ENCODE peak calls at places on chromosomes 3 and 15, in four cellular contexts. One of them, this sample, is unnamed.

GRCh38 chr15:78051622-78052405 is 25.7 kb downstream of the TBC1D2B start:
- DNase-seq in effector CD4-positive, alpha-beta T cell: no peak
- DNase-seq in HT1080: peak
- DNase-seq in PC-3: peak
- DNase-seq in this sample: no peak

GRCh38 chr3:31687020-31687802 is 154.5 kb downstream of the STT3B start:
- DNase-seq in effector CD4-positive, alpha-beta T cell: no peak
- DNase-seq in HT1080: no peak
- DNase-seq in PC-3: no peak
- DNase-seq in this sample: no peak

GRCh38 chr3:14528081-14528480 is 12.1 kb downstream of the GRIP2 start:
- DNase-seq in effector CD4-positive, alpha-beta T cell: no peak
- DNase-seq in HT1080: no peak
- DNase-seq in PC-3: no peak
- DNase-seq in this sample: no peak

GRCh38 chr15:63378946-63379345 is 2.7 kb downstream of the CA12 start:
- DNase-seq in effector CD4-positive, alpha-beta T cell: no peak
- DNase-seq in HT1080: no peak
- DNase-seq in PC-3: no peak
- DNase-seq in this sample: no peak

GRCh38 chr15:70435369-70435768 is 328.0 kb downstream of the UACA start:
- DNase-seq in effector CD4-positive, alpha-beta T cell: no peak
- DNase-seq in HT1080: no peak
- DNase-seq in PC-3: no peak
- DNase-seq in this sample: no peak

GRCh38 chr15:49468440-49468839 is 45.4 kb downstream of the FGF7 start:
- DNase-seq in effector CD4-positive, alpha-beta T cell: no peak
- DNase-seq in HT1080: peak
- DNase-seq in PC-3: peak
- DNase-seq in this sample: no peak

GRCh38 chr15:43749690-43750345 is 3.6 kb downstream of the PDIA3 start:
- DNase-seq in effector CD4-positive, alpha-beta T cell: peak
- DNase-seq in HT1080: no peak
- DNase-seq in PC-3: no peak
- DNase-seq in this sample: peak

GRCh38 chr3:195159819-195160175 is 111.2 kb downstream of the XXYLT1 start:
- DNase-seq in effector CD4-positive, alpha-beta T cell: no peak
- DNase-seq in HT1080: no peak
- DNase-seq in PC-3: peak
- DNase-seq in this sample: no peak

GRCh38 chr3:158768881-158769518 is 32.9 kb upstream of the MFSD1 start:
- DNase-seq in effector CD4-positive, alpha-beta T cell: no peak
- DNase-seq in HT1080: peak
- DNase-seq in PC-3: peak
- DNase-seq in this sample: no peak

GRCh38 chr3:176861137-176861536 is 336.1 kb downstream of the TBL1XR1 start:
- DNase-seq in effector CD4-positive, alpha-beta T cell: no peak
- DNase-seq in HT1080: no peak
- DNase-seq in PC-3: no peak
- DNase-seq in this sample: no peak

GRCh38 chr15:63507878-63508818 is 3.8 kb downstream of the USP3 start:
- DNase-seq in effector CD4-positive, alpha-beta T cell: no peak
- DNase-seq in HT1080: no peak
- DNase-seq in PC-3: no peak
- DNase-seq in this sample: no peak

GRCh38 chr3:190336516-190337189 is 14.4 kb upstream of the CLDN1 start:
- DNase-seq in effector CD4-positive, alpha-beta T cell: no peak
- DNase-seq in HT1080: no peak
- DNase-seq in PC-3: no peak
- DNase-seq in this sample: no peak

GRCh38 chr3:136734382-136735070 is 17.7 kb downstream of the STAG1 start:
- DNase-seq in effector CD4-positive, alpha-beta T cell: no peak
- DNase-seq in HT1080: peak
- DNase-seq in PC-3: no peak
- DNase-seq in this sample: no peak

GRCh38 chr15:59388670-59389069 is 16.0 kb upstream of the MYO1E start:
- DNase-seq in effector CD4-positive, alpha-beta T cell: no peak
- DNase-seq in HT1080: peak
- DNase-seq in PC-3: peak
- DNase-seq in this sample: no peak

GRCh38 chr3:127037021-127037400 is 54.1 kb downstream of the PLXNA1 start:
- DNase-seq in effector CD4-positive, alpha-beta T cell: no peak
- DNase-seq in HT1080: no peak
- DNase-seq in PC-3: no peak
- DNase-seq in this sample: no peak

GRCh38 chr3:59381282-59381681 is 331.5 kb upstream of the CFAP20DC start:
- DNase-seq in effector CD4-positive, alpha-beta T cell: no peak
- DNase-seq in HT1080: no peak
- DNase-seq in PC-3: no peak
- DNase-seq in this sample: no peak

GRCh38 chr3:173371848-173372487 is 25.6 kb upstream of the NLGN1 start:
- DNase-seq in effector CD4-positive, alpha-beta T cell: no peak
- DNase-seq in HT1080: peak
- DNase-seq in PC-3: peak
- DNase-seq in this sample: no peak

GRCh38 chr3:134685881-134686802 is 35.3 kb upstream of the KY start:
- DNase-seq in effector CD4-positive, alpha-beta T cell: no peak
- DNase-seq in HT1080: peak
- DNase-seq in PC-3: peak
- DNase-seq in this sample: no peak

GRCh38 chr3:32276279-32276841 is 37.9 kb downstream of the CMTM8 start:
- DNase-seq in effector CD4-positive, alpha-beta T cell: no peak
- DNase-seq in HT1080: no peak
- DNase-seq in PC-3: peak
- DNase-seq in this sample: no peak

GRCh38 chr3:133136114-133137041 is 98.2 kb downstream of the TMEM108 start:
- DNase-seq in effector CD4-positive, alpha-beta T cell: no peak
- DNase-seq in HT1080: peak
- DNase-seq in PC-3: peak
- DNase-seq in this sample: no peak

GRCh38 chr3:4332111-4332510 is 28.9 kb downstream of the SETMAR start:
- DNase-seq in effector CD4-positive, alpha-beta T cell: no peak
- DNase-seq in HT1080: no peak
- DNase-seq in PC-3: no peak
- DNase-seq in this sample: no peak

GRCh38 chr3:81666502-81667121 is 94.8 kb downstream of the GBE1 start:
- DNase-seq in effector CD4-positive, alpha-beta T cell: no peak
- DNase-seq in HT1080: peak
- DNase-seq in PC-3: peak
- DNase-seq in this sample: no peak

GRCh38 chr3:178343433-178344038 is 192.7 kb upstream of the KCNMB2 start:
- DNase-seq in effector CD4-positive, alpha-beta T cell: no peak
- DNase-seq in HT1080: no peak
- DNase-seq in PC-3: no peak
- DNase-seq in this sample: no peak

GRCh38 chr3:155778441-155778840 is 27.6 kb downstream of the C3orf33 start:
- DNase-seq in effector CD4-positive, alpha-beta T cell: no peak
- DNase-seq in HT1080: no peak
- DNase-seq in PC-3: no peak
- DNase-seq in this sample: no peak

GRCh38 chr15:101044625-101045235 is 125.6 kb downstream of the LRRK1 start:
- DNase-seq in effector CD4-positive, alpha-beta T cell: no peak
- DNase-seq in HT1080: no peak
- DNase-seq in PC-3: no peak
- DNase-seq in this sample: no peak

GRCh38 chr15:80076321-80077318 is 17.1 kb downstream of the ZFAND6 start:
- DNase-seq in effector CD4-positive, alpha-beta T cell: no peak
- DNase-seq in HT1080: no peak
- DNase-seq in PC-3: no peak
- DNase-seq in this sample: no peak